ENCODE peak calls at places on chromosome 20, in five cellular contexts. T, O, A, W and B are unnamed samples.

GRCh38 chr20:36243726-36244125 is 7.4 kb downstream of the AAR2 start:
- DNase-seq in T (no peak), O (no peak), A (no peak), W (no peak), B (no peak)

GRCh38 chr20:37233471-37234253 is 28.0 kb downstream of the GHRH start:
- DNase-seq in T (no peak), O (no peak), A (no peak), W (no peak), B (no peak)

GRCh38 chr20:13492001-13492480 is 146.7 kb downstream of the TASP1 start:
- DNase-seq in T (no peak), O (no peak), A (peak; percentile 93), W (peak; percentile 18), B (peak; percentile 90)

GRCh38 chr20:44174996-44175766 is 11.8 kb downstream of the JPH2 start:
- DNase-seq in T (peak; percentile 39), O (no peak), A (no peak), W (no peak), B (no peak)

GRCh38 chr20:45359406-45360148 is 3.4 kb upstream of the SYS1 start:
- DNase-seq in T (no peak), O (no peak), A (peak; percentile 85), W (no peak), B (peak; percentile 86)

GRCh38 chr20:32780749-32781402 is 18.7 kb downstream of the DNMT3B start:
- DNase-seq in T (no peak), O (no peak), A (no peak), W (no peak), B (no peak)

GRCh38 chr20:44014807-44015732 is 100.4 kb downstream of the TOX2 start:
- DNase-seq in T (no peak), O (no peak), A (peak; percentile 64), W (no peak), B (peak; percentile 55)

GRCh38 chr20:41567615-41568014 is 50.6 kb downstream of the CHD6 start:
- DNase-seq in T (no peak), O (no peak), A (no peak), W (no peak), B (no peak)

GRCh38 chr20:23245553-23246128 is 105.0 kb upstream of the NXT1 start:
- DNase-seq in T (peak; percentile 70), O (peak; percentile 81), A (peak; percentile 69), W (no peak), B (peak; percentile 61)

GRCh38 chr20:37329481-37330165 is 16.3 kb upstream of the SRC start:
- DNase-seq in T (no peak), O (no peak), A (no peak), W (no peak), B (no peak)

GRCh38 chr20:62381842-62382241 is 5.1 kb upstream of the RPS21 start:
- DNase-seq in T (no peak), O (no peak), A (no peak), W (no peak), B (no peak)

GRCh38 chr20:24584538-24585356 is 115.3 kb downstream of the SYNDIG1 start:
- DNase-seq in T (no peak), O (no peak), A (peak; percentile 40), W (peak; percentile 1), B (peak; percentile 51)

DNA sequence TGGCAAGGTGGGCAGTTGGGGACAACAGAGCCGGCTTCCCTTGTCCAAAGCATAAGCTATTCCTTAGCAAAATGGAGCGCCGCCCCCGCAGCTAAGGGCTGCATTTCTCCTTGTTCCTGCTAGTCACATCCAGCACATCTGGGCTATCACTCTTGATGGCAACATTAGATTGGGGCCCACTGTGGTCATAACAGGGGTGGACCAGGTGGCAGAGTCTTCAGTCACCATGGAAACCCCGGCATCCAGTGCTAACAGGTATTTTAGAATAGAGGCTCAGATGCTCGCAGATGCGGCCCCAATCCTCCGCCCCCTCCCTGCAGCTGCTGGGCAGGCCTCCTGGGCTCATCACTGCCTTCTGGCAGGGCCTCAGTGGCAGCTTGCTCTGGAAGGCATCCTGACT is 168.2 kb upstream of the PROKR2 start:
- DNase-seq in T (no peak), O (no peak), A (no peak), W (no peak), B (no peak)
- H3K4me3 ChIP-seq in T (no peak overlapping the region), O (no peak overlapping the region), A (no peak overlapping the region), W (no peak overlapping the region), B (no peak overlapping the region)

GRCh38 chr20:56953055-56953586 is 313.3 kb downstream of the BMP7 start:
- DNase-seq in T (no peak), O (no peak), A (no peak), W (no peak), B (no peak)

GRCh38 chr20:56952258-56952929 is 314.0 kb downstream of the BMP7 start:
- DNase-seq in T (no peak), O (no peak), A (no peak), W (no peak), B (no peak)

GRCh38 chr20:56945057-56945456 is 316.0 kb downstream of the TFAP2C start:
- DNase-seq in T (no peak), O (no peak), A (no peak), W (no peak), B (no peak)

GRCh38 chr20:56945901-56946300 is 316.8 kb downstream of the TFAP2C start:
- DNase-seq in T (no peak), O (no peak), A (no peak), W (no peak), B (no peak)

GRCh38 chr20:56949318-56949717 is 317.1 kb downstream of the BMP7 start:
- DNase-seq in T (no peak), O (no peak), A (no peak), W (no peak), B (no peak)
- TF ChIP-seq CTCF in T (no peak), O (no peak), A (no peak), W (no peak), B (no peak)

DNA sequence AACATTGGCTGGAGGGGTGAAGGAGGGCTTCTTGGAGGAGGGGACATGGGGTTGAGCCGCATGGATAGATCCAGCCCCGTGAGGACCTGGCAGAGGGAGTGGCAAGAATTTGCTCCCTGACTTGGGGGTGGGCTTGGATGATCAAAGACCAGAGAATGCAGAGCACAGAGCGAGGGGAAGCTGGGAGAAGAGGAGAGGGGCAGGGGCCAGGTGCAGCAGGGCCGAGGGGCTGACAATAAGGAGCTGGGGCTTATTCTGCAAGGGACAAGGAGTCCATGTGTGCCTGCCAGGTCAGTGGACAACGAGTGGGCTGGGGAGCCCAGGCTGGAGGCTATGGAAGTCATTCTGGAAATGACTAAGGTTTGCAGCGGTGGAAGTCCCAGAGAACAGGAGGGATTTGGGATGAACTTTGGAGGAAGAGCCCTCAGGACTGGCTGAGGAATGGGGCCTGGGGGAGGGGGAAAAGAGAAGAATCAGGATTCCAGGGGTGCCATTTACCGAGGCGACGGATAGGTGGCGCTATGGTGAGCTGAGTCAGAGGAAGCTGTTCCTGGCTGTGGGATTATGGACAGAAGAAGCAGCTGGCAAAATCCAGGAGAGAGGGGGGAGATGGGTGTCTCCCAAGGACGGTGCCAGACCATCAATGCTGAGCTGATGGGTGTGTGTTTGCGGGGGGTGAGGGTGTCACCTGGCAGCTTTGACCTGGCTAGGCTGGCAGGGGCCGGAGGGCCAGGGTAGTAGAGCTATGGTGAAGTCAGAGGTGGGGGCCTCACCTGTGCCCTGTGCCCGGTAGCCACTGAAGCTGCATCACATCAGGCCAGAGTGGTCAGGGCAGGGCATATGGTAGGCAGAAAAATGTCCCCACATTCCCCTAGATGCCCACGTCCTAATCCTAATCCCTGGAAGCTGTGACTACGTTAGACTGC is 7.8 kb downstream of the KCNG1 start:
- DNase-seq in T (no peak), O (no peak), A (peak; percentile 75), W (no peak), B (peak; percentile 71)
- H3K4me3 ChIP-seq in T (no peak overlapping the region), O (no peak overlapping the region), A (no peak overlapping the region), W (no peak overlapping the region), B (no peak overlapping the region)

GRCh38 chr20:47021850-47022249 is 127.2 kb downstream of the EYA2 start:
- DNase-seq in T (no peak), O (no peak), A (no peak), W (no peak), B (no peak)

GRCh38 chr20:47020231-47020630 is 125.6 kb downstream of the EYA2 start:
- DNase-seq in T (no peak), O (no peak), A (no peak), W (no peak), B (no peak)

GRCh38 chr20:47019106-47019824 is 124.6 kb downstream of the EYA2 start:
- DNase-seq in T (no peak), O (no peak), A (no peak), W (no peak), B (peak; percentile 62)

GRCh38 chr20:47016068-47016664 is 121.5 kb downstream of the EYA2 start:
- DNase-seq in T (no peak), O (peak; percentile 30), A (no peak), W (no peak), B (no peak)

GRCh38 chr20:47018381-47018780 is 123.7 kb downstream of the EYA2 start:
- DNase-seq in T (no peak), O (no peak), A (no peak), W (no peak), B (no peak)
- TF ChIP-seq CTCF in T (no peak), O (no peak), A (no peak), W (no peak), B (no peak)